ENCODE peak calls at places on chromosomes 16 and 17, in six cellular contexts. X, H, A, U, V and L are unnamed samples.

GRCh38 chr17:78131172-78132085 is 858 bp downstream of the TMC8 start:
- DNase-seq in X (no peak), H (no peak), A (no peak), U (no peak), V (no peak), L (no peak)

GRCh38 chr16:31664683-31665482 is 137.2 kb downstream of the AHSP start:
- DNase-seq in X (no peak), H (peak), A (no peak), U (no peak), V (no peak), L (no peak)

GRCh38 chr17:73142763-73143395 is 21.9 kb upstream of the SSTR2 start:
- DNase-seq in X (peak), H (peak), A (no peak), U (no peak), V (no peak), L (no peak)

GRCh38 chr17:8173056-8173870 is 2.9 kb downstream of the TMEM107 start:
- DNase-seq in X (peak), H (peak), A (peak), U (peak), V (no peak), L (no peak)

GRCh38 chr17:67138392-67138791 is 94.0 kb downstream of the CACNG1 start:
- DNase-seq in X (no peak), H (no peak), A (no peak), U (no peak), V (no peak), L (no peak)

GRCh38 chr17:11296994-11297393 is 56.0 kb downstream of the SHISA6 start:
- DNase-seq in X (no peak), H (no peak), A (no peak), U (no peak), V (no peak), L (no peak)

GRCh38 chr16:21190599-21190998 is 20.8 kb downstream of the ZP2 start:
- DNase-seq in X (no peak), H (peak), A (no peak), U (no peak), V (no peak), L (no peak)

GRCh38 chr17:75323043-75323591 is 33.9 kb upstream of the SLC25A19 start:
- DNase-seq in X (peak), H (peak), A (peak), U (peak), V (peak), L (peak)

GRCh38 chr16:76639685-76640289 is 362.6 kb downstream of the CNTNAP4 start:
- DNase-seq in X (peak), H (no peak), A (no peak), U (no peak), V (peak), L (no peak)

GRCh38 chr17:78940708-78941107 is 15.5 kb upstream of the TIMP2 start:
- DNase-seq in X (peak), H (no peak), A (no peak), U (no peak), V (no peak), L (no peak)

GRCh38 chr17:57009737-57010445 is 32.0 kb downstream of the SCPEP1 start:
- DNase-seq in X (peak), H (peak), A (peak), U (peak), V (peak), L (no peak)

GRCh38 chr17:36527851-36528250 is 6.8 kb downstream of the MYO19 start:
- DNase-seq in X (no peak), H (no peak), A (no peak), U (peak), V (no peak), L (no peak)

GRCh38 chr17:67578058-67578457 is 139.7 kb upstream of the NOL11 start:
- DNase-seq in X (no peak), H (no peak), A (no peak), U (no peak), V (peak), L (no peak)

GRCh38 chr16:22624759-22625533 is 114.3 kb downstream of the NPIPB5 start:
- DNase-seq in X (no peak), H (no peak), A (no peak), U (no peak), V (no peak), L (no peak)

GRCh38 chr16:17107450-17107849 is 363.3 kb downstream of the XYLT1 start:
- DNase-seq in X (no peak), H (no peak), A (no peak), U (no peak), V (no peak), L (peak)

GRCh38 chr17:4448197-4448980 is 14.6 kb downstream of the SPNS3 start:
- DNase-seq in X (no peak), H (peak), A (no peak), U (no peak), V (no peak), L (no peak)

GRCh38 chr17:66527335-66527734 is 224.9 kb downstream of the PRKCA start:
- DNase-seq in X (no peak), H (no peak), A (no peak), U (no peak), V (no peak), L (no peak)

GRCh38 chr17:14303343-14304221 is 2.7 kb downstream of the HS3ST3B1 start:
- DNase-seq in X (no peak), H (no peak), A (peak), U (no peak), V (no peak), L (no peak)

GRCh38 chr16:84929421-84930297 is 81.7 kb downstream of the ZDHHC7 start:
- DNase-seq in X (peak), H (no peak), A (no peak), U (no peak), V (no peak), L (no peak)

GRCh38 chr17:48626470-48627241 is 498 bp upstream of the HOXB9 start:
- DNase-seq in X (no peak), H (no peak), A (no peak), U (no peak), V (no peak), L (no peak)

GRCh38 chr17:75516255-75516618 is at the start of gene TSEN54:
- DNase-seq in X (peak), H (peak), A (peak), U (peak), V (peak), L (peak)

GRCh38 chr17:83203472-83204221 is 124.2 kb downstream of the METRNL start:
- DNase-seq in X (no peak), H (no peak), A (no peak), U (no peak), V (no peak), L (peak)

GRCh38 chr17:6786618-6787017 is 10.6 kb downstream of the FBXO39 start:
- DNase-seq in X (peak), H (peak), A (no peak), U (no peak), V (no peak), L (no peak)

GRCh38 chr17:77011173-77012011 is 129.4 kb upstream of the SEC14L1 start:
- DNase-seq in X (peak), H (peak), A (peak), U (no peak), V (peak), L (no peak)

GRCh38 chr16:77133706-77134105 is 57.3 kb upstream of the MON1B start:
- DNase-seq in X (no peak), H (no peak), A (no peak), U (no peak), V (no peak), L (no peak)

GRCh38 chr16:21075252-21075651 is 75.4 kb downstream of the DNAH3 start:
- DNase-seq in X (no peak), H (no peak), A (no peak), U (no peak), V (no peak), L (no peak)

GRCh38 chr16:12837344-12837743 is 33.7 kb upstream of the CPPED1 start:
- DNase-seq in X (no peak), H (no peak), A (no peak), U (no peak), V (no peak), L (no peak)

GRCh38 chr17:4678448-4679026 is 25.4 kb downstream of the PELP1 start:
- DNase-seq in X (peak), H (peak), A (no peak), U (no peak), V (no peak), L (no peak)

GRCh38 chr17:5500247-5500803 is 14.0 kb downstream of the MIS12 start:
- DNase-seq in X (peak), H (no peak), A (peak), U (no peak), V (no peak), L (no peak)

DNA sequence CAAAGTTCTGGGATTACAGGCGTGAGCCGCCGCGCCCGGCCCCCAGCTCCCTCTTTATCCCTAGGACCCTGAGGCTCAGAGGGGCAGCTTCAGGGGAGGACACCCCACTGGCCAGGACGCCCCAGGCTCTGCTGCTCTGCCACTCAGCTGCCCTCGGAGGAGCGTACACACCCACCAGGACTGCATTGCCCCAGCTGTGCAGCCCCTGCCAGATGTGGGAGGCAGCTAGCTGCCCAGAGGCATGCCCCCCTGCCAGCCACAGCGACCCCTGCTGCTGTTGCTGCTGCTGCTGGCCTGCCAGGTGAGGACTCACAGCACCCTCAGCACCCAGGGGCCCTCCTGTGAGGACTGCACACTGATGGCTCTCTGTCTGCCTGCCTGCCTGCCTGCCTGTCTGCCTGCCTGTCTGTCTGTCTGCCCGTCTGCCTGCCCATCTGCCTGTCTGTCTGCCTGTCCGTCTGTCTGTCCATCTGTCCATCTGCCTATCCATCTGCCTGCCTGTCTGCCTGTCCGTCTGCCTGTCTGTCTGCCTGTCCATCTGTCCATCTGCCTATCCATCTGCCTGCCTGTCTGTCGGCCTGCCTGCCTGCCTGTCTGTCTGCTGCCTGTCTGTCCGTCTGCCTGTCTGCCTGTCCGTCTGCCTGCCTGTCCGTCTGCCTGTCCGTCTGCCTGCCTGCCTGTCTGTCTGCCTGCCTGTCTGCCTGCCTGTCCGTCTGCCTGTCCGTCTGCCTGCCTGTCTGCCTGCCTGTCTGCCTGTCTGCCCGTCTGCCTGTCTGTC is 5.0 kb downstream of the GCGR start:
- DNase-seq in X (no peak), H (no peak), A (no peak), U (no peak), V (no peak), L (no peak)
- TF ChIP-seq CTCF in X (no peak), H (no peak), A (no peak), U (no peak), V (no peak), L (no peak)

DNA sequence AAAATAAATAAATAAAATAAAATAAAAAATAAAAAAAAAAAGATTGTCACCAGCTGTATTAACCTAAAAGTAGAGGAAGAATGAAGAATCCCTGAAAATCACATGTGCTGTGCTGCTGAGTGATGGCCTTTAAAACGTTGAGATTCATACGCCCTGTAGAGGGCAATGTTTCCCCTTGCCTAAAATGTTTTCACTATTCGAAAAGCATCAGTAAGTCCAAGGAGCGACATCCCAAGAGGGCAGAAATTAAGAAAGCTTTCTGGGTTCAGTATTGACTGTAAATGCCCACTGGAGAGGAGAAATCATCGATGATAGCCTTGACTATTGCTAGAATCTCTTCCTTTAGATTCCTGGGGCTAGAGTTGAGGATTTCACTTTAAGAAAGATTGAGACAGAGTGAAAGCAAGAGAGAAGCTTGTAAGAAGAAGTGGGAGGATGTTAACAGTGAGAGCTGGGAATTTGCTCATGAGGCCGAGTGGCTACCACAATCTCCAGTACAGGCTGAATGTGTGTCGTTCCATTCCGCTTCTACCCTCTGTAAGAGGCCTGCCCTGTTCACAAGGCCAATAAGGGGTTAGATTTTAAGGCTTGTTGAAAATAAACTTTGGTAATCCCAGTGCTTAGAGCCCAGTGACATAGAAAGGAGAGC is 170.8 kb upstream of the FAM20A start:
- DNase-seq in X (peak), H (peak), A (no peak), U (no peak), V (no peak), L (no peak)
- TF ChIP-seq CTCF in X (peak), H (peak), A (peak), U (peak), V (peak), L (peak)

DNA sequence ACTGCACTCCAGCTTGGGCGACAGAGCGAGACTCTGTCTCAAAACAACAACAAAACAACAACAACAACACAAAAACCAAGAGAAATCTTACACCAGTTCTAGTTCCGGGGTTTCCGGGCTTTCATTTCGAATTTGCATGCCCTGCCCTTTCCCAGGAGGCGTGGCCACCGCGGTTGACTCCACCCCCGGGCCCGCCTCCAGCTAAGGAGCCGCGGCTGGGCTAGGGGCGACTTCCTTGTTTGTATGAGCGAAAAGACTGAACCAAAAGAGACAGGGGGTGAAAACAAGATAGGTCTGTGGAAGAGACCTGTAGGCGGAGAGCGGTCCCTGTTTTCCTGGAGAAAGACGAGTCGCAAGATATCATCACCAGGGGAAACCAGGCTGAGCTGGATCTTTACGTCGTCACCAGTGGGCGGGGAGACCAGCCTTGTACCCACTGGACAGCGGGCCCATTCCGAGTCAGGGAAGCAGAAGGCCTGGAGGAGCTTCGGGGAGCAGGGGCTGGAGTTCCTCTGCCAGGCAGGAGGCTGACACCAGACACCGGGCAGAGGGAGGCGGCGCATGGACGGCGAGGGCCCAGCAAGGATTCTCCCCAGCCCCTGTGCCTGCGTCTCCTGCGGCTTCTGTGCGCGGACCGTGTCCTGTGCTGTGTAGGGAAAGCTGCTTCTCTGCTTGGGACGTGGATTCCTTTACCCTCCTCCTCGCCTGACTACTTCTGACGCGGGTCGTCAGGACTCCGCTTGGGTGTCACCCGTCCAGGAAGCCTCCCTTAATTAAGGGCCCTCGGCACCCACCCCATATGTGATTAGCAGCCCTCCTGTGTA is 10.4 kb upstream of the ARL4D start:
- DNase-seq in X (peak), H (peak), A (peak), U (peak), V (peak), L (peak)
- TF ChIP-seq CTCF in X (no peak), H (no peak), A (no peak), U (no peak), V (no peak), L (no peak)

GRCh38 chr17:28883967-28884702 is 13.4 kb downstream of the FLOT2 start:
- DNase-seq in X (no peak), H (no peak), A (no peak), U (no peak), V (no peak), L (no peak)
- TF ChIP-seq CTCF in X (no peak), H (no peak), A (no peak), U (no peak), V (no peak), L (no peak)